ENCODE peak calls at places on chromosome 20, in nine cellular contexts. M is putamen; Q is body of pancreas; L is NCI-H2081; D is fibroblast of pulmonary artery; H is substantia nigra; K is T1000; P is activated naive CD4-positive, alpha-beta T cell; B is NCI-H460. T is an unnamed sample.
A peak's percentile ranks its signal among the peaks of the same experiment; 100 is the strongest.

GRCh38 chr20:13800728-13801134 is 15.9 kb downstream of the NDUFAF5 start:
- DNase-seq in P (no peak), H (peak; percentile 49), M (no peak), L (peak; percentile 79), Q (peak; percentile 97), K (no peak), B (no peak), D (peak; percentile 95), T (peak; percentile 15)

GRCh38 chr20:34089655-34090324 is 22.3 kb downstream of the EIF2S2 start:
- DNase-seq in K (no peak), L (no peak), H (no peak), D (no peak), B (no peak), Q (no peak), P (no peak), M (no peak), T (no peak)

GRCh38 chr20:51176846-51177245 is 153.9 kb upstream of the KCNG1 start:
- DNase-seq in K (no peak), P (no peak), D (peak; percentile 56), L (no peak), Q (no peak), B (no peak), M (no peak), H (no peak), T (no peak)

GRCh38 chr20:61725145-61725544 is 340.5 kb downstream of the TAF4 start:
- DNase-seq in B (no peak), D (no peak), K (no peak), L (no peak), H (no peak), M (no peak), Q (no peak), P (no peak), T (no peak)

GRCh38 chr20:19757487-19757972 is 528 bp upstream of the RIN2 start:
- DNase-seq in P (no peak), M (peak; percentile 43), Q (peak; percentile 83), B (peak; percentile 48), H (peak; percentile 79), L (no peak), D (peak; percentile 79), K (peak; percentile 17), T (peak; percentile 49)

GRCh38 chr20:60749804-60750602 is 502.1 kb upstream of the CDH4 start:
- DNase-seq in P (no peak), K (no peak), M (no peak), B (no peak), D (no peak), L (no peak), Q (no peak), H (no peak), T (no peak)

GRCh38 chr20:53866787-53867740 is 203.3 kb downstream of the BCAS1 start:
- DNase-seq in K (no peak), B (no peak), P (no peak), D (no peak), Q (no peak), H (no peak), M (no peak), L (no peak), T (no peak)

GRCh38 chr20:58277578-58278344 is 31.8 kb upstream of the RAB22A start:
- DNase-seq in K (no peak), L (no peak), H (no peak), D (no peak), Q (no peak), M (no peak), B (no peak), P (no peak), T (no peak)

GRCh38 chr20:49804364-49804763 is 8.3 kb upstream of the SLC9A8 start:
- DNase-seq in M (no peak), P (no peak), L (no peak), D (no peak), B (no peak), H (no peak), Q (no peak), K (no peak), T (no peak)

GRCh38 chr20:53652090-53652858 is 58.6 kb upstream of the ZNF217 start:
- DNase-seq in Q (no peak), M (no peak), D (no peak), B (no peak), P (no peak), L (peak; percentile 0), H (no peak), K (no peak), T (peak; percentile 32)

GRCh38 chr20:10739575-10739974 is 65.8 kb upstream of the JAG1 start:
- DNase-seq in B (peak; percentile 22), D (peak; percentile 39), H (no peak), L (no peak), P (no peak), M (no peak), K (no peak), Q (peak; percentile 25), T (no peak)

GRCh38 chr20:36114707-36115106 is 39.8 kb upstream of the EPB41L1 start:
- DNase-seq in D (no peak), L (no peak), Q (no peak), K (no peak), B (no peak), P (no peak), H (no peak), M (no peak), T (no peak)

T was measured in midbrain.